ENCODE peak calls at places on chromosomes 13 and 19, in six cellular contexts. J is HuH-7.5, G is activated T-cell treated with anti-CD3 and anti-CD28 coated beads for 1 hour, B is posterior cingulate gyrus, L is brain microvascular endothelial cell, F is mammary epithelial cell. R is an unnamed sample.
A peak's percentile ranks its signal among the peaks of the same experiment; 100 is the strongest.

GRCh38 chr19:46660008-46660517 is 919 bp downstream of the DACT3 start:
- DNase-seq in J (no peak), G (no peak), B (peak; percentile 25), L (no peak), F (no peak), R (no peak)

GRCh38 chr19:33868076-33868735 is 71.5 kb downstream of the KCTD15 start:
- DNase-seq in J (no peak), G (no peak), B (no peak), L (no peak), F (no peak), R (no peak)

GRCh38 chr19:45078390-45079062 is 534 bp upstream of the GEMIN7 start:
- DNase-seq in J (no peak), G (no peak), B (no peak), L (no peak), F (no peak), R (no peak)

GRCh38 chr13:51348069-51348967 is 8.8 kb downstream of the SERPINE3 start:
- DNase-seq in J (no peak), G (no peak), B (no peak), L (no peak), F (no peak), R (no peak)

GRCh38 chr19:47490031-47490430 is 6.0 kb upstream of the KPTN start:
- DNase-seq in J (no peak), G (no peak), B (no peak), L (no peak), F (no peak), R (no peak)

GRCh38 chr19:10145031-10145430 is 25.3 kb upstream of the EIF3G start:
- DNase-seq in J (no peak), G (no peak), B (no peak), L (no peak), F (no peak), R (no peak)

GRCh38 chr13:66864627-66865026 is 365.5 kb downstream of the PCDH9 start:
- DNase-seq in J (no peak), G (no peak), B (no peak), L (no peak), F (no peak), R (no peak)

GRCh38 chr13:23087884-23088283 is 92.9 kb upstream of the SGCG start:
- DNase-seq in J (peak; percentile 28), G (no peak), B (no peak), L (peak; percentile 4), F (no peak), R (peak; percentile 15)

GRCh38 chr13:84137292-84137691 is 255.0 kb upstream of the SLITRK1 start:
- DNase-seq in J (no peak), G (peak; percentile 10), B (no peak), L (peak; percentile 7), F (peak; percentile 29), R (peak; percentile 16)

GRCh38 chr13:34542321-34542720 is 399.7 kb upstream of the NBEA start:
- DNase-seq in J (no peak), G (no peak), B (no peak), L (no peak), F (peak; percentile 16), R (no peak)

GRCh38 chr19:3071764-3072163 is 9.5 kb upstream of the TLE5 start:
- DNase-seq in J (no peak), G (no peak), B (no peak), L (no peak), F (no peak), R (no peak)

GRCh38 chr13:23707674-23708073 is 137.5 kb downstream of the TNFRSF19 start:
- DNase-seq in J (no peak), G (no peak), B (no peak), L (peak; percentile 42), F (no peak), R (peak; percentile 46)

GRCh38 chr13:74930402-74931165 is 551.4 kb downstream of the TBC1D4 start:
- DNase-seq in J (no peak), G (no peak), B (no peak), L (peak; percentile 51), F (peak; percentile 77), R (peak; percentile 71)

GRCh38 chr19:51142119-51142518 is at the start of gene SIGLEC7:
- DNase-seq in J (no peak), G (no peak), B (no peak), L (no peak), F (no peak), R (no peak)

GRCh38 chr13:43057653-43058317 is 34.4 kb downstream of the DNAJC15 start:
- DNase-seq in J (no peak), G (no peak), B (no peak), L (peak; percentile 81), F (no peak), R (no peak)

GRCh38 chr19:46975918-46976782 is 43.5 kb upstream of the NPAS1 start:
- DNase-seq in J (peak; percentile 69), G (no peak), B (peak; percentile 59), L (peak; percentile 92), F (peak; percentile 56), R (peak; percentile 96)

GRCh38 chr19:3131168-3131567 is 4.7 kb upstream of the GNA15 start:
- DNase-seq in J (no peak), G (no peak), B (no peak), L (no peak), F (no peak), R (no peak)

GRCh38 chr13:76798037-76798436 is 88.2 kb downstream of the KCTD12 start:
- DNase-seq in J (no peak), G (no peak), B (no peak), L (no peak), F (no peak), R (no peak)

GRCh38 chr19:47315125-47315821 is 5.6 kb downstream of the C5AR1 start:
- DNase-seq in J (peak; percentile 72), G (no peak), B (peak; percentile 49), L (peak; percentile 96), F (peak; percentile 92), R (peak; percentile 85)

GRCh38 chr19:47089767-47090350 is 23.7 kb downstream of the ZC3H4 start:
- DNase-seq in J (no peak), G (no peak), B (no peak), L (no peak), F (no peak), R (no peak)

GRCh38 chr19:58511353-58512208 is at the start of gene SLC27A5:
- DNase-seq in J (peak; percentile 54), G (no peak), B (no peak), L (no peak), F (no peak), R (no peak)

GRCh38 chr13:33722216-33722900 is 95.6 kb upstream of the RFC3 start:
- DNase-seq in J (no peak), G (no peak), B (no peak), L (no peak), F (no peak), R (no peak)

GRCh38 chr13:104773775-104774174 is 1707.6 kb upstream of the SLC10A2 start:
- DNase-seq in J (no peak), G (no peak), B (no peak), L (peak; percentile 16), F (peak; percentile 32), R (peak; percentile 3)